ENCODE peak calls at places on chromosome 1, in nine cellular contexts. C is mammary epithelial cell; D is activated naive CD8-positive, alpha-beta T cell treated with anti-CD3 and anti-CD28 coated beads for 36 hours; I is anterior cingulate cortex; W is ELR; O is A549; L is NCI-H1105 treated with DMSO at 0.1 percent for 48 hours; U is GM19239; E is Caki2. T is an unnamed sample.

GRCh38 chr1:212595229-212595628 is 13.3 kb upstream of the ATF3 start:
- DNase-seq in U (no peak), D (no peak), W (no peak), O (no peak), C (no peak), E (no peak), I (no peak), L (no peak), T (no peak)

GRCh38 chr1:26696645-26697440 is 1.0 kb downstream of the ARID1A start:
- DNase-seq in U (no peak), E (peak; percentile 53), D (peak; percentile 78), O (no peak), C (no peak), L (peak; percentile 28), W (peak; percentile 37), I (peak; percentile 39), T (no peak)

GRCh38 chr1:38005195-38006007 is at the start of gene FHL3:
- DNase-seq in L (peak; percentile 40), O (no peak), W (peak; percentile 58), D (peak; percentile 71), I (no peak), E (no peak), U (no peak), C (no peak), T (no peak)

GRCh38 chr1:198183605-198184004 is 26.8 kb downstream of the NEK7 start:
- DNase-seq in D (no peak), I (no peak), C (no peak), L (no peak), U (no peak), W (no peak), E (no peak), O (no peak), T (no peak)

GRCh38 chr1:187842406-187843165 is 1013.8 kb downstream of the PLA2G4A start:
- DNase-seq in U (no peak), D (no peak), E (peak; percentile 53), O (peak; percentile 25), I (no peak), C (peak; percentile 91), W (peak; percentile 84), L (no peak), T (peak; percentile 89)

GRCh38 chr1:248045209-248045608 is 1.4 kb upstream of the OR2L3 start:
- DNase-seq in O (no peak), E (no peak), C (no peak), D (no peak), U (no peak), W (no peak), I (no peak), L (no peak), T (no peak)

GRCh38 chr1:246641394-246641793 is 75.1 kb downstream of the CNST start:
- DNase-seq in O (no peak), E (no peak), L (no peak), U (no peak), D (no peak), C (no peak), W (no peak), I (no peak), T (no peak)

GRCh38 chr1:211236633-211237321 is 22.4 kb upstream of the RCOR3 start:
- DNase-seq in D (no peak), I (no peak), C (peak; percentile 20), O (no peak), U (no peak), E (no peak), L (no peak), W (peak; percentile 14), T (peak; percentile 20)

T was measured in bronchial epithelial cell.